ENCODE peak calls at places on chromosomes 6 and 20, in ten cellular contexts. One of them, this sample, is unnamed.

GRCh38 chr6:119127627-119128026 is 49.2 kb upstream of the FAM184A start:
- DNase-seq in EL: no peak
- DNase-seq in astrocyte of the spinal cord: no peak
- DNase-seq in HCT116: no peak
- DNase-seq in ecto neural progenitor cell: no peak
- DNase-seq in T47D: no peak
- DNase-seq in activated CD8-positive, alpha-beta memory T cell treated with anti-CD3 and anti-CD28 coated beads, Interleukin-2, amount 50 U/mL, for 4 hours: no peak
- DNase-seq in hypothalamus: no peak
- DNase-seq in head of caudate nucleus: no peak
- DNase-seq in activated T-helper 1 cell treated with anti-CD3 and anti-CD28 coated beads, Interleukin-2, amount 50 U/mL, for 16 hours: no peak
- DNase-seq in this sample: no peak

GRCh38 chr6:134422426-134423231 is 104.7 kb upstream of the SGK1 start:
- DNase-seq in head of caudate nucleus: no peak
- DNase-seq in activated T-helper 1 cell treated with anti-CD3 and anti-CD28 coated beads, Interleukin-2, amount 50 U/mL, for 16 hours: no peak
- DNase-seq in HCT116: peak
- DNase-seq in EL: peak
- DNase-seq in astrocyte of the spinal cord: peak
- DNase-seq in hypothalamus: no peak
- DNase-seq in activated CD8-positive, alpha-beta memory T cell treated with anti-CD3 and anti-CD28 coated beads, Interleukin-2, amount 50 U/mL, for 4 hours: no peak
- DNase-seq in ecto neural progenitor cell: no peak
- DNase-seq in T47D: no peak
- DNase-seq in this sample: no peak

GRCh38 chr20:967796-968742 is 34.0 kb downstream of the RSPO4 start:
- DNase-seq in EL: peak
- DNase-seq in HCT116: peak
- DNase-seq in activated CD8-positive, alpha-beta memory T cell treated with anti-CD3 and anti-CD28 coated beads, Interleukin-2, amount 50 U/mL, for 4 hours: no peak
- DNase-seq in activated T-helper 1 cell treated with anti-CD3 and anti-CD28 coated beads, Interleukin-2, amount 50 U/mL, for 16 hours: no peak
- DNase-seq in astrocyte of the spinal cord: peak
- DNase-seq in T47D: peak
- DNase-seq in ecto neural progenitor cell: no peak
- DNase-seq in head of caudate nucleus: no peak
- DNase-seq in hypothalamus: no peak
- DNase-seq in this sample: no peak

GRCh38 chr20:38317422-38317821 is 13.5 kb downstream of the BPI start:
- DNase-seq in head of caudate nucleus: no peak
- DNase-seq in HCT116: no peak
- DNase-seq in activated T-helper 1 cell treated with anti-CD3 and anti-CD28 coated beads, Interleukin-2, amount 50 U/mL, for 16 hours: no peak
- DNase-seq in ecto neural progenitor cell: no peak
- DNase-seq in activated CD8-positive, alpha-beta memory T cell treated with anti-CD3 and anti-CD28 coated beads, Interleukin-2, amount 50 U/mL, for 4 hours: no peak
- DNase-seq in T47D: no peak
- DNase-seq in astrocyte of the spinal cord: no peak
- DNase-seq in hypothalamus: no peak
- DNase-seq in EL: no peak
- DNase-seq in this sample: no peak

GRCh38 chr6:15305496-15305895 is 59.6 kb downstream of the JARID2 start:
- DNase-seq in EL: no peak
- DNase-seq in ecto neural progenitor cell: no peak
- DNase-seq in HCT116: no peak
- DNase-seq in hypothalamus: no peak
- DNase-seq in astrocyte of the spinal cord: no peak
- DNase-seq in activated CD8-positive, alpha-beta memory T cell treated with anti-CD3 and anti-CD28 coated beads, Interleukin-2, amount 50 U/mL, for 4 hours: no peak
- DNase-seq in head of caudate nucleus: no peak
- DNase-seq in activated T-helper 1 cell treated with anti-CD3 and anti-CD28 coated beads, Interleukin-2, amount 50 U/mL, for 16 hours: no peak
- DNase-seq in T47D: no peak
- DNase-seq in this sample: no peak

GRCh38 chr6:43948527-43949450 is 178.5 kb downstream of the MRPL14 start:
- DNase-seq in EL: peak
- DNase-seq in activated CD8-positive, alpha-beta memory T cell treated with anti-CD3 and anti-CD28 coated beads, Interleukin-2, amount 50 U/mL, for 4 hours: no peak
- DNase-seq in astrocyte of the spinal cord: peak
- DNase-seq in T47D: no peak
- DNase-seq in ecto neural progenitor cell: no peak
- DNase-seq in head of caudate nucleus: no peak
- DNase-seq in hypothalamus: no peak
- DNase-seq in HCT116: no peak
- DNase-seq in activated T-helper 1 cell treated with anti-CD3 and anti-CD28 coated beads, Interleukin-2, amount 50 U/mL, for 16 hours: no peak
- DNase-seq in this sample: no peak

GRCh38 chr20:4811661-4812181 is 90.0 kb downstream of the PRND start:
- DNase-seq in head of caudate nucleus: no peak
- DNase-seq in T47D: no peak
- DNase-seq in HCT116: no peak
- DNase-seq in EL: no peak
- DNase-seq in activated CD8-positive, alpha-beta memory T cell treated with anti-CD3 and anti-CD28 coated beads, Interleukin-2, amount 50 U/mL, for 4 hours: peak
- DNase-seq in ecto neural progenitor cell: no peak
- DNase-seq in hypothalamus: peak
- DNase-seq in astrocyte of the spinal cord: no peak
- DNase-seq in activated T-helper 1 cell treated with anti-CD3 and anti-CD28 coated beads, Interleukin-2, amount 50 U/mL, for 16 hours: no peak
- DNase-seq in this sample: peak

GRCh38 chr6:130694617-130695016 is 132.6 kb upstream of the SMLR1 start:
- DNase-seq in HCT116: no peak
- DNase-seq in EL: no peak
- DNase-seq in astrocyte of the spinal cord: no peak
- DNase-seq in head of caudate nucleus: no peak
- DNase-seq in ecto neural progenitor cell: no peak
- DNase-seq in hypothalamus: no peak
- DNase-seq in T47D: no peak
- DNase-seq in activated T-helper 1 cell treated with anti-CD3 and anti-CD28 coated beads, Interleukin-2, amount 50 U/mL, for 16 hours: no peak
- DNase-seq in activated CD8-positive, alpha-beta memory T cell treated with anti-CD3 and anti-CD28 coated beads, Interleukin-2, amount 50 U/mL, for 4 hours: no peak
- DNase-seq in this sample: no peak

GRCh38 chr6:105509506-105510331 is 106.8 kb upstream of the PREP start:
- DNase-seq in activated CD8-positive, alpha-beta memory T cell treated with anti-CD3 and anti-CD28 coated beads, Interleukin-2, amount 50 U/mL, for 4 hours: no peak
- DNase-seq in hypothalamus: no peak
- DNase-seq in EL: peak
- DNase-seq in astrocyte of the spinal cord: no peak
- DNase-seq in HCT116: peak
- DNase-seq in ecto neural progenitor cell: peak
- DNase-seq in activated T-helper 1 cell treated with anti-CD3 and anti-CD28 coated beads, Interleukin-2, amount 50 U/mL, for 16 hours: no peak
- DNase-seq in head of caudate nucleus: no peak
- DNase-seq in T47D: no peak
- DNase-seq in this sample: peak

GRCh38 chr6:66628917-66629316 is 921.9 kb upstream of the EYS start:
- DNase-seq in head of caudate nucleus: no peak
- DNase-seq in HCT116: no peak
- DNase-seq in ecto neural progenitor cell: no peak
- DNase-seq in hypothalamus: no peak
- DNase-seq in EL: no peak
- DNase-seq in T47D: no peak
- DNase-seq in activated T-helper 1 cell treated with anti-CD3 and anti-CD28 coated beads, Interleukin-2, amount 50 U/mL, for 16 hours: no peak
- DNase-seq in activated CD8-positive, alpha-beta memory T cell treated with anti-CD3 and anti-CD28 coated beads, Interleukin-2, amount 50 U/mL, for 4 hours: no peak
- DNase-seq in astrocyte of the spinal cord: no peak
- DNase-seq in this sample: no peak

GRCh38 chr20:41268402-41268801 is 49.1 kb downstream of the ZHX3 start:
- DNase-seq in ecto neural progenitor cell: no peak
- DNase-seq in activated CD8-positive, alpha-beta memory T cell treated with anti-CD3 and anti-CD28 coated beads, Interleukin-2, amount 50 U/mL, for 4 hours: no peak
- DNase-seq in HCT116: no peak
- DNase-seq in EL: no peak
- DNase-seq in hypothalamus: no peak
- DNase-seq in astrocyte of the spinal cord: no peak
- DNase-seq in head of caudate nucleus: no peak
- DNase-seq in T47D: no peak
- DNase-seq in activated T-helper 1 cell treated with anti-CD3 and anti-CD28 coated beads, Interleukin-2, amount 50 U/mL, for 16 hours: no peak
- DNase-seq in this sample: no peak

GRCh38 chr6:150334790-150335783 is 33.7 kb upstream of the IYD start:
- DNase-seq in activated CD8-positive, alpha-beta memory T cell treated with anti-CD3 and anti-CD28 coated beads, Interleukin-2, amount 50 U/mL, for 4 hours: no peak
- DNase-seq in ecto neural progenitor cell: no peak
- DNase-seq in activated T-helper 1 cell treated with anti-CD3 and anti-CD28 coated beads, Interleukin-2, amount 50 U/mL, for 16 hours: no peak
- DNase-seq in EL: peak
- DNase-seq in HCT116: peak
- DNase-seq in T47D: peak
- DNase-seq in head of caudate nucleus: no peak
- DNase-seq in astrocyte of the spinal cord: peak
- DNase-seq in hypothalamus: no peak
- DNase-seq in this sample: peak

GRCh38 chr6:151649835-151650234 is 156.0 kb downstream of the CCDC170 start:
- DNase-seq in EL: no peak
- DNase-seq in hypothalamus: no peak
- DNase-seq in astrocyte of the spinal cord: no peak
- DNase-seq in activated T-helper 1 cell treated with anti-CD3 and anti-CD28 coated beads, Interleukin-2, amount 50 U/mL, for 16 hours: no peak
- DNase-seq in T47D: no peak
- DNase-seq in activated CD8-positive, alpha-beta memory T cell treated with anti-CD3 and anti-CD28 coated beads, Interleukin-2, amount 50 U/mL, for 4 hours: no peak
- DNase-seq in ecto neural progenitor cell: no peak
- DNase-seq in HCT116: no peak
- DNase-seq in head of caudate nucleus: no peak
- DNase-seq in this sample: no peak

GRCh38 chr6:126181173-126181741 is 158.7 kb upstream of the CENPW start:
- DNase-seq in ecto neural progenitor cell: no peak
- DNase-seq in hypothalamus: no peak
- DNase-seq in activated CD8-positive, alpha-beta memory T cell treated with anti-CD3 and anti-CD28 coated beads, Interleukin-2, amount 50 U/mL, for 4 hours: no peak
- DNase-seq in EL: no peak
- DNase-seq in T47D: no peak
- DNase-seq in head of caudate nucleus: no peak
- DNase-seq in astrocyte of the spinal cord: no peak
- DNase-seq in HCT116: peak
- DNase-seq in activated T-helper 1 cell treated with anti-CD3 and anti-CD28 coated beads, Interleukin-2, amount 50 U/mL, for 16 hours: no peak
- DNase-seq in this sample: no peak

GRCh38 chr6:25340421-25340820 is 61.2 kb downstream of the CARMIL1 start:
- DNase-seq in hypothalamus: no peak
- DNase-seq in activated CD8-positive, alpha-beta memory T cell treated with anti-CD3 and anti-CD28 coated beads, Interleukin-2, amount 50 U/mL, for 4 hours: no peak
- DNase-seq in HCT116: no peak
- DNase-seq in astrocyte of the spinal cord: no peak
- DNase-seq in T47D: no peak
- DNase-seq in ecto neural progenitor cell: no peak
- DNase-seq in activated T-helper 1 cell treated with anti-CD3 and anti-CD28 coated beads, Interleukin-2, amount 50 U/mL, for 16 hours: no peak
- DNase-seq in EL: no peak
- DNase-seq in head of caudate nucleus: no peak
- DNase-seq in this sample: no peak

GRCh38 chr6:110628330-110628729 is 151.9 kb upstream of the SLC22A16 start:
- DNase-seq in EL: peak
- DNase-seq in HCT116: no peak
- DNase-seq in head of caudate nucleus: no peak
- DNase-seq in hypothalamus: no peak
- DNase-seq in ecto neural progenitor cell: no peak
- DNase-seq in T47D: no peak
- DNase-seq in activated CD8-positive, alpha-beta memory T cell treated with anti-CD3 and anti-CD28 coated beads, Interleukin-2, amount 50 U/mL, for 4 hours: no peak
- DNase-seq in activated T-helper 1 cell treated with anti-CD3 and anti-CD28 coated beads, Interleukin-2, amount 50 U/mL, for 16 hours: no peak
- DNase-seq in astrocyte of the spinal cord: peak
- DNase-seq in this sample: no peak

GRCh38 chr6:161137839-161138544 is 135.9 kb downstream of the AGPAT4 start:
- DNase-seq in EL: peak
- DNase-seq in head of caudate nucleus: no peak
- DNase-seq in activated T-helper 1 cell treated with anti-CD3 and anti-CD28 coated beads, Interleukin-2, amount 50 U/mL, for 16 hours: no peak
- DNase-seq in ecto neural progenitor cell: no peak
- DNase-seq in HCT116: no peak
- DNase-seq in hypothalamus: no peak
- DNase-seq in astrocyte of the spinal cord: peak
- DNase-seq in T47D: no peak
- DNase-seq in activated CD8-positive, alpha-beta memory T cell treated with anti-CD3 and anti-CD28 coated beads, Interleukin-2, amount 50 U/mL, for 4 hours: no peak
- DNase-seq in this sample: no peak

GRCh38 chr6:24734166-24734565 is 15.2 kb upstream of the C6orf62 start:
- DNase-seq in HCT116: no peak
- DNase-seq in hypothalamus: no peak
- DNase-seq in head of caudate nucleus: no peak
- DNase-seq in astrocyte of the spinal cord: no peak
- DNase-seq in T47D: no peak
- DNase-seq in activated CD8-positive, alpha-beta memory T cell treated with anti-CD3 and anti-CD28 coated beads, Interleukin-2, amount 50 U/mL, for 4 hours: no peak
- DNase-seq in EL: no peak
- DNase-seq in activated T-helper 1 cell treated with anti-CD3 and anti-CD28 coated beads, Interleukin-2, amount 50 U/mL, for 16 hours: no peak
- DNase-seq in ecto neural progenitor cell: no peak
- DNase-seq in this sample: no peak

GRCh38 chr20:64229537-64230061 is 25.9 kb upstream of the PCMTD2 start:
- DNase-seq in astrocyte of the spinal cord: no peak
- DNase-seq in HCT116: no peak
- DNase-seq in EL: no peak
- DNase-seq in head of caudate nucleus: no peak
- DNase-seq in activated T-helper 1 cell treated with anti-CD3 and anti-CD28 coated beads, Interleukin-2, amount 50 U/mL, for 16 hours: no peak
- DNase-seq in hypothalamus: no peak
- DNase-seq in T47D: no peak
- DNase-seq in ecto neural progenitor cell: no peak
- DNase-seq in activated CD8-positive, alpha-beta memory T cell treated with anti-CD3 and anti-CD28 coated beads, Interleukin-2, amount 50 U/mL, for 4 hours: no peak
- DNase-seq in this sample: no peak

GRCh38 chr6:6885521-6886088 is 222.2 kb upstream of the RREB1 start:
- DNase-seq in T47D: no peak
- DNase-seq in HCT116: no peak
- DNase-seq in ecto neural progenitor cell: no peak
- DNase-seq in head of caudate nucleus: peak
- DNase-seq in EL: no peak
- DNase-seq in astrocyte of the spinal cord: no peak
- DNase-seq in activated CD8-positive, alpha-beta memory T cell treated with anti-CD3 and anti-CD28 coated beads, Interleukin-2, amount 50 U/mL, for 4 hours: peak
- DNase-seq in activated T-helper 1 cell treated with anti-CD3 and anti-CD28 coated beads, Interleukin-2, amount 50 U/mL, for 16 hours: no peak
- DNase-seq in hypothalamus: peak
- DNase-seq in this sample: peak

GRCh38 chr6:139483082-139483481 is 108.6 kb upstream of the CITED2 start:
- DNase-seq in hypothalamus: no peak
- DNase-seq in EL: no peak
- DNase-seq in HCT116: no peak
- DNase-seq in ecto neural progenitor cell: no peak
- DNase-seq in activated T-helper 1 cell treated with anti-CD3 and anti-CD28 coated beads, Interleukin-2, amount 50 U/mL, for 16 hours: no peak
- DNase-seq in activated CD8-positive, alpha-beta memory T cell treated with anti-CD3 and anti-CD28 coated beads, Interleukin-2, amount 50 U/mL, for 4 hours: no peak
- DNase-seq in astrocyte of the spinal cord: no peak
- DNase-seq in T47D: no peak
- DNase-seq in head of caudate nucleus: no peak
- DNase-seq in this sample: no peak

GRCh38 chr6:106194949-106195919 is 109.1 kb downstream of the PRDM1 start:
- DNase-seq in head of caudate nucleus: no peak
- DNase-seq in HCT116: peak
- DNase-seq in activated T-helper 1 cell treated with anti-CD3 and anti-CD28 coated beads, Interleukin-2, amount 50 U/mL, for 16 hours: no peak
- DNase-seq in hypothalamus: no peak
- DNase-seq in T47D: no peak
- DNase-seq in EL: peak
- DNase-seq in ecto neural progenitor cell: no peak
- DNase-seq in astrocyte of the spinal cord: peak
- DNase-seq in activated CD8-positive, alpha-beta memory T cell treated with anti-CD3 and anti-CD28 coated beads, Interleukin-2, amount 50 U/mL, for 4 hours: no peak
- DNase-seq in this sample: no peak

GRCh38 chr20:63787302-63787701 is 43.8 kb downstream of the ZBTB46 start:
- DNase-seq in T47D: no peak
- DNase-seq in activated T-helper 1 cell treated with anti-CD3 and anti-CD28 coated beads, Interleukin-2, amount 50 U/mL, for 16 hours: no peak
- DNase-seq in EL: no peak
- DNase-seq in ecto neural progenitor cell: no peak
- DNase-seq in hypothalamus: no peak
- DNase-seq in activated CD8-positive, alpha-beta memory T cell treated with anti-CD3 and anti-CD28 coated beads, Interleukin-2, amount 50 U/mL, for 4 hours: no peak
- DNase-seq in HCT116: no peak
- DNase-seq in astrocyte of the spinal cord: no peak
- DNase-seq in head of caudate nucleus: no peak
- DNase-seq in this sample: no peak